ENCODE peak calls at places on chromosomes 6 and 20, in six cellular contexts. O is HEK293T, P is fibroblast of mammary gland, G is SHP77, K is endothelial cell, X is Right ventricle myocardium superior. Z is an unnamed sample.

GRCh38 chr6:39769012-39769411 is 23.2 kb upstream of the DAAM2 start:
- DNase-seq in O (no peak), P (no peak), G (no peak), K (no peak), X (no peak), Z (peak; percentile 91)

GRCh38 chr20:16617056-16617455 is 43.8 kb upstream of the KIF16B start:
- DNase-seq in O (no peak), P (no peak), G (no peak), K (no peak), X (no peak), Z (no peak)

GRCh38 chr6:32158052-32158451 is 4.1 kb downstream of the PPT2 start:
- DNase-seq in O (no peak), P (no peak), G (no peak), K (no peak), X (no peak), Z (no peak)

GRCh38 chr6:124057448-124057847 is 253.8 kb downstream of the NKAIN2 start:
- DNase-seq in O (no peak), P (no peak), G (peak; percentile 26), K (no peak), X (no peak), Z (no peak)

GRCh38 chr20:16441526-16442164 is 131.6 kb downstream of the KIF16B start:
- DNase-seq in O (no peak), P (no peak), G (no peak), K (no peak), X (no peak), Z (no peak)

GRCh38 chr6:125658759-125659431 is 90.5 kb upstream of the HEY2 start:
- DNase-seq in O (no peak), P (no peak), G (no peak), K (no peak), X (peak; percentile 44), Z (no peak)

GRCh38 chr6:41167173-41167963 is 4.5 kb upstream of the TREM2 start:
- DNase-seq in O (no peak), P (peak; percentile 16), G (no peak), K (peak; percentile 63), X (no peak), Z (no peak)

GRCh38 chr6:108113557-108114519 is 39.3 kb upstream of the OSTM1 start:
- DNase-seq in O (peak; percentile 63), P (peak; percentile 58), G (peak; percentile 25), K (peak; percentile 57), X (no peak), Z (peak; percentile 40)

GRCh38 chr6:12875061-12875460 is 158.5 kb downstream of the PHACTR1 start:
- DNase-seq in O (no peak), P (peak; percentile 48), G (no peak), K (no peak), X (no peak), Z (no peak)

GRCh38 chr6:39084506-39084905 is 30.5 kb downstream of the SAYSD1 start:
- DNase-seq in O (no peak), P (no peak), G (no peak), K (no peak), X (no peak), Z (peak; percentile 5)

GRCh38 chr6:107866606-107867301 is 42.6 kb upstream of the SCML4 start:
- DNase-seq in O (peak; percentile 41), P (peak; percentile 53), G (peak; percentile 27), K (peak; percentile 17), X (no peak), Z (peak; percentile 43)

GRCh38 chr6:47788498-47788884 is 6.7 kb downstream of the OPN5 start:
- DNase-seq in O (no peak), P (peak; percentile 3), G (no peak), K (no peak), X (no peak), Z (no peak)

GRCh38 chr6:140043762-140044378 is 669.4 kb upstream of the CITED2 start:
- DNase-seq in O (no peak), P (peak; percentile 76), G (no peak), K (no peak), X (no peak), Z (no peak)

GRCh38 chr20:22771706-22772105 is 187.3 kb upstream of the FOXA2 start:
- DNase-seq in O (no peak), P (no peak), G (no peak), K (no peak), X (no peak), Z (no peak)

GRCh38 chr20:62287129-62287528 is 15.7 kb upstream of the ADRM1 start:
- DNase-seq in O (no peak), P (no peak), G (no peak), K (no peak), X (no peak), Z (no peak)

GRCh38 chr6:89944826-89945407 is 50.6 kb downstream of the GJA10 start:
- DNase-seq in O (no peak), P (peak; percentile 51), G (no peak), K (no peak), X (no peak), Z (no peak)

GRCh38 chr6:23282243-23283021 is 713.1 kb downstream of the HDGFL1 start:
- DNase-seq in O (no peak), P (no peak), G (no peak), K (no peak), X (no peak), Z (no peak)

GRCh38 chr20:57080796-57081195 is 185.6 kb downstream of the BMP7 start:
- DNase-seq in O (no peak), P (peak; percentile 55), G (no peak), K (no peak), X (no peak), Z (peak; percentile 68)

GRCh38 chr6:18166314-18167007 is 11.2 kb downstream of the KDM1B start:
- DNase-seq in O (no peak), P (no peak), G (no peak), K (no peak), X (no peak), Z (no peak)

GRCh38 chr6:89976141-89977020 is 82.1 kb downstream of the GJA10 start:
- DNase-seq in O (no peak), P (no peak), G (no peak), K (no peak), X (no peak), Z (no peak)

GRCh38 chr6:129493396-129493902 is 216.5 kb downstream of the ARHGAP18 start:
- DNase-seq in O (no peak), P (peak; percentile 47), G (no peak), K (no peak), X (no peak), Z (no peak)

GRCh38 chr6:16322666-16323312 is 84.4 kb downstream of the GMPR start:
- DNase-seq in O (no peak), P (peak; percentile 87), G (peak; percentile 73), K (no peak), X (peak; percentile 74), Z (peak; percentile 83)

GRCh38 chr20:12916699-12917098 is 92.1 kb upstream of the SPTLC3 start:
- DNase-seq in O (no peak), P (no peak), G (no peak), K (no peak), X (no peak), Z (no peak)